ENCODE peak calls at places on chromosome 3, in nine cellular contexts. One of them, this sample, is unnamed.

GRCh38 chr3:51379301-51379700 is 5.8 kb upstream of the MANF start:
- DNase-seq in amniotic stem cell: no peak
- DNase-seq in NCI-H774: no peak
- DNase-seq in epithelial cell of esophagus: no peak
- DNase-seq in progenitor cell of endocrine pancreas: no peak
- DNase-seq in kidney glomerular epithelial cell: no peak
- DNase-seq in immature natural killer cell: no peak
- DNase-seq in dermis blood vessel endothelial cell: peak; percentile 37
- DNase-seq in GM23338: no peak
- DNase-seq in this sample: no peak

GRCh38 chr3:135736740-135737139 is 228.8 kb upstream of the PPP2R3A start:
- DNase-seq in progenitor cell of endocrine pancreas: no peak
- DNase-seq in epithelial cell of esophagus: peak; percentile 30
- DNase-seq in immature natural killer cell: no peak
- DNase-seq in GM23338: peak; percentile 97
- DNase-seq in dermis blood vessel endothelial cell: no peak
- DNase-seq in NCI-H774: peak; percentile 14
- DNase-seq in amniotic stem cell: no peak
- DNase-seq in kidney glomerular epithelial cell: no peak
- DNase-seq in this sample: no peak

GRCh38 chr3:142210144-142210543 is 15.2 kb downstream of the GK5 start:
- DNase-seq in kidney glomerular epithelial cell: no peak
- DNase-seq in GM23338: no peak
- DNase-seq in progenitor cell of endocrine pancreas: no peak
- DNase-seq in NCI-H774: no peak
- DNase-seq in epithelial cell of esophagus: no peak
- DNase-seq in immature natural killer cell: no peak
- DNase-seq in dermis blood vessel endothelial cell: peak; percentile 69
- DNase-seq in amniotic stem cell: no peak
- DNase-seq in this sample: no peak

GRCh38 chr3:98770261-98771039 is 7.3 kb downstream of the ST3GAL6 start:
- DNase-seq in amniotic stem cell: no peak
- DNase-seq in GM23338: no peak
- DNase-seq in epithelial cell of esophagus: peak; percentile 76
- DNase-seq in immature natural killer cell: no peak
- DNase-seq in kidney glomerular epithelial cell: no peak
- DNase-seq in NCI-H774: no peak
- DNase-seq in dermis blood vessel endothelial cell: no peak
- DNase-seq in progenitor cell of endocrine pancreas: no peak
- DNase-seq in this sample: no peak

GRCh38 chr3:50515565-50516047 is 12.2 kb upstream of the CACNA2D2 start:
- DNase-seq in GM23338: peak; percentile 70
- DNase-seq in kidney glomerular epithelial cell: peak; percentile 5
- DNase-seq in progenitor cell of endocrine pancreas: no peak
- DNase-seq in dermis blood vessel endothelial cell: peak; percentile 41
- DNase-seq in amniotic stem cell: no peak
- DNase-seq in NCI-H774: no peak
- DNase-seq in epithelial cell of esophagus: no peak
- DNase-seq in immature natural killer cell: no peak
- DNase-seq in this sample: no peak

GRCh38 chr3:47578691-47579632 is at the start of gene CSPG5:
- DNase-seq in GM23338: peak; percentile 59
- DNase-seq in epithelial cell of esophagus: peak; percentile 15
- DNase-seq in amniotic stem cell: no peak
- DNase-seq in NCI-H774: no peak
- DNase-seq in progenitor cell of endocrine pancreas: peak; percentile 30
- DNase-seq in dermis blood vessel endothelial cell: no peak
- DNase-seq in immature natural killer cell: peak; percentile 19
- DNase-seq in kidney glomerular epithelial cell: no peak
- DNase-seq in this sample: no peak

GRCh38 chr3:140219161-140219745 is 284.3 kb downstream of the CLSTN2 start:
- DNase-seq in NCI-H774: no peak
- DNase-seq in dermis blood vessel endothelial cell: no peak
- DNase-seq in immature natural killer cell: no peak
- DNase-seq in progenitor cell of endocrine pancreas: no peak
- DNase-seq in epithelial cell of esophagus: no peak
- DNase-seq in amniotic stem cell: no peak
- DNase-seq in GM23338: no peak
- DNase-seq in kidney glomerular epithelial cell: no peak
- DNase-seq in this sample: no peak

GRCh38 chr3:56025316-56025715 is 443.0 kb downstream of the ERC2 start:
- DNase-seq in GM23338: no peak
- DNase-seq in NCI-H774: no peak
- DNase-seq in progenitor cell of endocrine pancreas: no peak
- DNase-seq in epithelial cell of esophagus: peak; percentile 5
- DNase-seq in immature natural killer cell: no peak
- DNase-seq in amniotic stem cell: no peak
- DNase-seq in kidney glomerular epithelial cell: no peak
- DNase-seq in dermis blood vessel endothelial cell: no peak
- DNase-seq in this sample: no peak

GRCh38 chr3:16399473-16399872 is 114.0 kb downstream of the RFTN1 start:
- DNase-seq in GM23338: peak; percentile 41
- DNase-seq in amniotic stem cell: peak; percentile 78
- DNase-seq in immature natural killer cell: no peak
- DNase-seq in kidney glomerular epithelial cell: peak; percentile 98
- DNase-seq in progenitor cell of endocrine pancreas: no peak
- DNase-seq in epithelial cell of esophagus: peak; percentile 40
- DNase-seq in NCI-H774: no peak
- DNase-seq in dermis blood vessel endothelial cell: no peak
- DNase-seq in this sample: peak; percentile 61

GRCh38 chr3:56123487-56123886 is 344.8 kb downstream of the ERC2 start:
- DNase-seq in epithelial cell of esophagus: no peak
- DNase-seq in amniotic stem cell: no peak
- DNase-seq in NCI-H774: no peak
- DNase-seq in immature natural killer cell: no peak
- DNase-seq in dermis blood vessel endothelial cell: no peak
- DNase-seq in progenitor cell of endocrine pancreas: no peak
- DNase-seq in kidney glomerular epithelial cell: no peak
- DNase-seq in GM23338: peak; percentile 88
- DNase-seq in this sample: no peak

GRCh38 chr3:136952292-136952691 is 5.5 kb upstream of the IL20RB start:
- DNase-seq in GM23338: no peak
- DNase-seq in immature natural killer cell: no peak
- DNase-seq in dermis blood vessel endothelial cell: no peak
- DNase-seq in kidney glomerular epithelial cell: no peak
- DNase-seq in epithelial cell of esophagus: peak; percentile 95
- DNase-seq in NCI-H774: no peak
- DNase-seq in progenitor cell of endocrine pancreas: no peak
- DNase-seq in amniotic stem cell: no peak
- DNase-seq in this sample: peak; percentile 52

GRCh38 chr3:69370156-69370944 is 15.5 kb downstream of the FRMD4B start:
- DNase-seq in kidney glomerular epithelial cell: no peak
- DNase-seq in NCI-H774: no peak
- DNase-seq in dermis blood vessel endothelial cell: peak; percentile 67
- DNase-seq in immature natural killer cell: peak; percentile 40
- DNase-seq in amniotic stem cell: no peak
- DNase-seq in epithelial cell of esophagus: peak; percentile 87
- DNase-seq in GM23338: no peak
- DNase-seq in progenitor cell of endocrine pancreas: no peak
- DNase-seq in this sample: no peak

GRCh38 chr3:94028093-94028837 is at the start of gene STX19:
- DNase-seq in dermis blood vessel endothelial cell: peak; percentile 12
- DNase-seq in immature natural killer cell: no peak
- DNase-seq in progenitor cell of endocrine pancreas: no peak
- DNase-seq in epithelial cell of esophagus: peak; percentile 92
- DNase-seq in amniotic stem cell: no peak
- DNase-seq in NCI-H774: peak; percentile 64
- DNase-seq in GM23338: peak; percentile 21
- DNase-seq in kidney glomerular epithelial cell: no peak
- DNase-seq in this sample: no peak

GRCh38 chr3:151918253-151919029 is 45.0 kb downstream of the SUCNR1 start:
- DNase-seq in NCI-H774: peak; percentile 68
- DNase-seq in kidney glomerular epithelial cell: peak; percentile 45
- DNase-seq in epithelial cell of esophagus: peak; percentile 68
- DNase-seq in amniotic stem cell: peak; percentile 25
- DNase-seq in dermis blood vessel endothelial cell: peak; percentile 83
- DNase-seq in progenitor cell of endocrine pancreas: no peak
- DNase-seq in immature natural killer cell: peak; percentile 6
- DNase-seq in GM23338: peak; percentile 61
- DNase-seq in this sample: peak; percentile 48

GRCh38 chr3:15847239-15847638 is 49.5 kb upstream of the ANKRD28 start:
- DNase-seq in dermis blood vessel endothelial cell: no peak
- DNase-seq in amniotic stem cell: no peak
- DNase-seq in epithelial cell of esophagus: no peak
- DNase-seq in immature natural killer cell: no peak
- DNase-seq in progenitor cell of endocrine pancreas: no peak
- DNase-seq in NCI-H774: no peak
- DNase-seq in kidney glomerular epithelial cell: no peak
- DNase-seq in GM23338: no peak
- DNase-seq in this sample: no peak

GRCh38 chr3:354433-354832 is 157.9 kb downstream of the CHL1 start:
- DNase-seq in amniotic stem cell: no peak
- DNase-seq in epithelial cell of esophagus: peak; percentile 66
- DNase-seq in dermis blood vessel endothelial cell: peak; percentile 52
- DNase-seq in NCI-H774: peak; percentile 27
- DNase-seq in GM23338: peak; percentile 73
- DNase-seq in immature natural killer cell: no peak
- DNase-seq in progenitor cell of endocrine pancreas: peak; percentile 27
- DNase-seq in kidney glomerular epithelial cell: peak; percentile 33
- DNase-seq in this sample: no peak

GRCh38 chr3:45980229-45980813 is 15.3 kb downstream of the FYCO1 start:
- DNase-seq in dermis blood vessel endothelial cell: no peak
- DNase-seq in NCI-H774: no peak
- DNase-seq in progenitor cell of endocrine pancreas: no peak
- DNase-seq in kidney glomerular epithelial cell: no peak
- DNase-seq in GM23338: no peak
- DNase-seq in amniotic stem cell: no peak
- DNase-seq in epithelial cell of esophagus: no peak
- DNase-seq in immature natural killer cell: no peak
- DNase-seq in this sample: no peak

GRCh38 chr3:184560531-184560930 is 1.1 kb upstream of the EPHB3 start:
- DNase-seq in progenitor cell of endocrine pancreas: no peak
- DNase-seq in GM23338: no peak
- DNase-seq in immature natural killer cell: no peak
- DNase-seq in dermis blood vessel endothelial cell: no peak
- DNase-seq in amniotic stem cell: no peak
- DNase-seq in kidney glomerular epithelial cell: no peak
- DNase-seq in NCI-H774: no peak
- DNase-seq in epithelial cell of esophagus: no peak
- DNase-seq in this sample: no peak

GRCh38 chr3:81419196-81419595 is 342.2 kb downstream of the GBE1 start:
- DNase-seq in GM23338: peak; percentile 14
- DNase-seq in NCI-H774: no peak
- DNase-seq in immature natural killer cell: no peak
- DNase-seq in dermis blood vessel endothelial cell: peak; percentile 53
- DNase-seq in kidney glomerular epithelial cell: peak; percentile 16
- DNase-seq in epithelial cell of esophagus: peak; percentile 26
- DNase-seq in progenitor cell of endocrine pancreas: no peak
- DNase-seq in amniotic stem cell: no peak
- DNase-seq in this sample: peak; percentile 4

GRCh38 chr3:44468572-44469520 is 8.6 kb downstream of the ZNF445 start:
- DNase-seq in progenitor cell of endocrine pancreas: no peak
- DNase-seq in GM23338: peak; percentile 60
- DNase-seq in epithelial cell of esophagus: peak; percentile 73
- DNase-seq in dermis blood vessel endothelial cell: no peak
- DNase-seq in kidney glomerular epithelial cell: peak; percentile 37
- DNase-seq in immature natural killer cell: no peak
- DNase-seq in amniotic stem cell: no peak
- DNase-seq in NCI-H774: no peak
- DNase-seq in this sample: no peak

GRCh38 chr3:135990903-135991302 is 25.4 kb downstream of the PPP2R3A start:
- DNase-seq in amniotic stem cell: no peak
- DNase-seq in epithelial cell of esophagus: no peak
- DNase-seq in dermis blood vessel endothelial cell: peak; percentile 7
- DNase-seq in immature natural killer cell: no peak
- DNase-seq in progenitor cell of endocrine pancreas: no peak
- DNase-seq in GM23338: no peak
- DNase-seq in kidney glomerular epithelial cell: no peak
- DNase-seq in NCI-H774: no peak
- DNase-seq in this sample: no peak